ENCODE peak calls at places on chromosomes 4 and X, in eight cellular contexts. A is endodermal cell; T is NCI-H1436; R is mesenchymal stem cell; S is stimulated activated CD4-positive, alpha-beta T cell treated with anti-CD3 and anti-CD28 coated beads, Interleukin-4, amount 100 ng/mL, for 1 hour; U is substantia nigra; J is fibroblast of pulmonary artery; I is SJCRH30. C is an unnamed sample.

GRCh38 chr4:144948421-144948820 is 149.6 kb downstream of the ANAPC10 start:
- DNase-seq in J (no peak), I (no peak), R (no peak), T (no peak), S (no peak), A (no peak), U (no peak), C (no peak)

GRCh38 chr4:1541449-1542225 is 135.4 kb upstream of the NKX1-1 start:
- DNase-seq in U (no peak), I (no peak), T (no peak), A (no peak), R (no peak), S (no peak), J (no peak), C (no peak)

GRCh38 chr4:24809376-24809775 is 14.0 kb downstream of the SOD3 start:
- DNase-seq in J (no peak), A (peak), I (no peak), T (no peak), S (no peak), U (no peak), R (no peak), C (no peak)

GRCh38 chr4:153205757-153206156 is 1.5 kb downstream of the TRIM2 start:
- DNase-seq in J (no peak), T (no peak), A (peak), R (peak), U (no peak), I (no peak), S (peak), C (no peak)

GRCh38 chr4:180449395-180449956 is 1793.7 kb upstream of the TENM3 start:
- DNase-seq in R (peak), U (no peak), J (peak), T (peak), A (peak), S (no peak), I (peak), C (no peak)

GRCh38 chr4:38715076-38715475 is 51.1 kb downstream of the KLF3 start:
- DNase-seq in U (no peak), I (no peak), T (no peak), A (no peak), J (no peak), S (no peak), R (no peak), C (no peak)

GRCh38 chr4:87973283-87974169 is 2.0 kb upstream of the SPP1 start:
- DNase-seq in I (peak), R (peak), A (peak), S (peak), U (no peak), J (peak), T (peak), C (peak)

GRCh38 chrX:19746919-19747671 is 140.3 kb downstream of the SH3KBP1 start:
- DNase-seq in A (no peak), T (no peak), I (no peak), S (no peak), J (no peak), U (no peak), R (no peak), C (no peak)

C was measured in fibroblast of villous mesenchyme.